ENCODE peak calls at places on chromosomes 6 and 20, in four cellular contexts. S is NAMALWA; R is NCI-H1930; W is activated CD4-positive, alpha-beta T cell treated with anti-CD3 and anti-CD28 coated beads, Interleukin-2, amount 50 U/mL, for 48 hours. B is an unnamed sample.

GRCh38 chr6:170137176-170137891 is 153.5 kb downstream of the DLL1 start:
- DNase-seq in W (no peak), R (no peak), S (no peak), B (no peak)

GRCh38 chr6:7538484-7538883 is 3.0 kb upstream of the DSP start:
- DNase-seq in S (no peak), W (no peak), R (no peak), B (no peak)

GRCh38 chr6:156794963-156795362 is 17.8 kb downstream of the ARID1B start:
- DNase-seq in R (no peak), W (no peak), S (no peak), B (no peak)

GRCh38 chr20:24917056-24917455 is 32.0 kb upstream of the CST7 start:
- DNase-seq in W (no peak), R (no peak), S (no peak), B (no peak)

GRCh38 chr6:41371461-41371991 is 36.1 kb downstream of the NCR2 start:
- DNase-seq in R (no peak), S (no peak), W (no peak), B (no peak)

GRCh38 chr6:21846541-21847451 is 253.2 kb downstream of the SOX4 start:
- DNase-seq in S (peak), R (peak), W (no peak), B (peak)

GRCh38 chr6:145400508-145400907 is 334.8 kb downstream of the EPM2A start:
- DNase-seq in W (no peak), R (no peak), S (no peak), B (no peak)

GRCh38 chr20:50107086-50107645 is 5.8 kb downstream of the UBE2V1 start:
- DNase-seq in R (no peak), S (no peak), W (no peak), B (no peak)

GRCh38 chr6:167825059-167825758 is 1.5 kb upstream of the AFDN start:
- DNase-seq in W (no peak), R (no peak), S (no peak), B (no peak)

GRCh38 chr6:101777646-101778045 is 384.1 kb downstream of the GRIK2 start:
- DNase-seq in W (no peak), S (no peak), R (peak), B (no peak)

GRCh38 chr6:138012682-138013081 is 94.5 kb downstream of the PERP start:
- DNase-seq in R (no peak), S (no peak), W (no peak), B (no peak)

GRCh38 chr6:170072246-170072645 is 218.6 kb downstream of the DLL1 start:
- DNase-seq in R (no peak), S (no peak), W (no peak), B (no peak)

GRCh38 chr6:32883789-32884188 is 29.8 kb downstream of the PSMB9 start:
- DNase-seq in W (no peak), R (no peak), S (no peak), B (no peak)

GRCh38 chr20:1357921-1358671 is 29.2 kb upstream of the SDCBP2 start:
- DNase-seq in W (peak), S (no peak), R (no peak), B (no peak)

GRCh38 chr6:31666337-31666960 is 569 bp downstream of the CSNK2B start:
- DNase-seq in S (no peak), W (no peak), R (no peak), B (no peak)

GRCh38 chr20:41072099-41072798 is 43.6 kb downstream of the TOP1 start:
- DNase-seq in R (no peak), W (no peak), S (no peak), B (no peak)

GRCh38 chr6:146047356-146047755 is 18.5 kb downstream of the GRM1 start:
- DNase-seq in R (no peak), W (no peak), S (no peak), B (no peak)

GRCh38 chr6:30198166-30199084 is 14.8 kb downstream of the TRIM26 start:
- DNase-seq in W (no peak), R (no peak), S (no peak), B (no peak)

GRCh38 chr6:37536462-37537225 is 37.0 kb upstream of the CCDC167 start:
- DNase-seq in S (no peak), W (no peak), R (no peak), B (no peak)

GRCh38 chr20:38377039-38377715 is 30.9 kb downstream of the LBP start:
- DNase-seq in S (no peak), W (no peak), R (no peak), B (no peak)

GRCh38 chr6:83824831-83825230 is 28.3 kb upstream of the RIPPLY2 start:
- DNase-seq in W (no peak), S (no peak), R (no peak), B (no peak)

GRCh38 chr6:74087898-74088297 is 391.9 kb downstream of the CD109 start:
- DNase-seq in R (no peak), S (peak), W (no peak), B (no peak)

GRCh38 chr6:156613996-156614395 is 163.2 kb upstream of the ARID1B start:
- DNase-seq in S (no peak), W (no peak), R (no peak), B (no peak)

GRCh38 chr6:7617954-7618764 is 28.2 kb downstream of the SNRNP48 start:
- DNase-seq in S (no peak), W (peak), R (no peak), B (no peak)

B was measured in OCI-LY7.